ENCODE peak calls at places on chromosomes 7 and 10, in six cellular contexts. Y is SK-N-SH; R is CD4-positive, alpha-beta T cell; N is CD4-positive, alpha-beta memory T cell; Q is hepatocyte; H is suprapubic skin. A is an unnamed sample. For H3K27me3 and H3K9me3, the result is how much of the 10 kb centered on the place peaks cover.

GRCh38 chr7:99864041-99864440 is 12.8 kb downstream of the OR2AE1 start:
- DNase-seq in Y (no peak), H (no peak), Q (no peak), R (no peak), N (no peak), A (no peak)

GRCh38 chr7:87199241-87199640 is 20.3 kb downstream of the TMEM243 start:
- DNase-seq in R (no peak), Q (no peak), Y (no peak), N (no peak), H (no peak), A (no peak)

GRCh38 chr10:91551856-91552255 is 81.0 kb downstream of the PPP1R3C start:
- DNase-seq in R (no peak), H (no peak), Y (peak), N (no peak), Q (peak), A (no peak)

GRCh38 chr10:52900564-52900963 is 128.0 kb upstream of the MBL2 start:
- DNase-seq in Q (no peak), N (no peak), H (no peak), Y (no peak), R (no peak), A (no peak)

GRCh38 chr10:5887029-5887428 is 2.7 kb downstream of the ANKRD16 start:
- DNase-seq in Y (no peak), Q (no peak), N (no peak), R (no peak), H (no peak), A (no peak)

GRCh38 chr7:44637788-44638594 is 31.6 kb downstream of the OGDH start:
- DNase-seq in Y (no peak), H (peak), Q (peak), R (peak), N (peak), A (no peak)

GRCh38 chr10:11344081-11344480 is 267.4 kb downstream of the USP6NL start:
- DNase-seq in R (no peak), N (no peak), H (no peak), Q (no peak), Y (no peak), A (no peak)

GRCh38 chr10:17645591-17646345 is 1.8 kb downstream of the STAM start:
- DNase-seq in Q (peak), N (no peak), Y (no peak), R (no peak), H (no peak), A (no peak)

GRCh38 chr7:144786079-144786478 is 49.8 kb downstream of the TPK1 start:
- DNase-seq in Q (no peak), N (no peak), H (no peak), Y (no peak), R (no peak), A (no peak)

GRCh38 chr7:136173874-136174273 is 196.7 kb upstream of the MTPN start:
- DNase-seq in H (no peak), R (no peak), Y (no peak), Q (no peak), N (no peak), A (no peak)

GRCh38 chr10:28479927-28480326 is 53.0 kb upstream of the WAC start:
- DNase-seq in Y (no peak), H (no peak), R (no peak), Q (no peak), N (no peak), A (no peak)

GRCh38 chr7:16034353-16034752 is 347.9 kb upstream of the MEOX2 start:
- DNase-seq in Y (no peak), Q (no peak), H (no peak), R (no peak), N (no peak), A (no peak)

GRCh38 chr7:10939237-10939910 is 34.3 kb upstream of the PHF14 start:
- DNase-seq in Y (no peak), H (no peak), Q (no peak), R (peak), N (peak), A (no peak)

GRCh38 chr7:87339373-87339897 is 6.0 kb upstream of the CROT start:
- DNase-seq in Q (no peak), N (no peak), Y (no peak), R (no peak), H (no peak), A (no peak)

GRCh38 chr7:80411621-80412020 is 100.2 kb downstream of the GNAT3 start:
- DNase-seq in Q (no peak), R (no peak), Y (no peak), N (no peak), H (no peak), A (no peak)

GRCh38 chr10:48965460-48965859 is 25.8 kb upstream of the LRRC18 start:
- DNase-seq in Q (no peak), N (no peak), R (no peak), H (no peak), Y (no peak), A (no peak)

GRCh38 chr7:134737561-134738353 is 41.7 kb upstream of the CALD1 start:
- DNase-seq in N (no peak), H (no peak), R (no peak), Q (peak), Y (no peak), A (no peak)

GRCh38 chr10:119505588-119506315 is 36.8 kb downstream of the RGS10 start:
- DNase-seq in N (no peak), H (no peak), R (no peak), Q (no peak), Y (no peak), A (no peak)

GRCh38 chr7:51310131-51310583 is 6.5 kb downstream of the COBL start:
- DNase-seq in Q (no peak), H (no peak), N (no peak), R (no peak), Y (no peak), A (no peak)

GRCh38 chr7:9835204-9835603 is 1138.5 kb upstream of the PHF14 start:
- DNase-seq in H (no peak), N (no peak), R (no peak), Y (no peak), Q (no peak), A (no peak)

GRCh38 chr7:48710995-48711394 is 213.4 kb upstream of the CDC14C start:
- DNase-seq in H (no peak), N (no peak), Q (no peak), Y (no peak), R (no peak), A (no peak)

GRCh38 chr10:88092265-88092664 is 228.8 kb downstream of the PTEN start:
- DNase-seq in Y (no peak), N (no peak), H (no peak), Q (no peak), R (no peak), A (no peak)

GRCh38 chr7:106029448-106029847 is 66.4 kb downstream of the CDHR3 start:
- DNase-seq in Q (no peak), Y (no peak), R (no peak), N (no peak), H (no peak), A (no peak)

GRCh38 chr7:151386301-151387160 is 23.3 kb downstream of the WDR86 start:
- DNase-seq in R (no peak), N (no peak), Y (no peak), Q (no peak), H (no peak), A (no peak)
- H3K27me3 ChIP-seq in R (under half), N (under half), Y (under half), Q (under half), H (under half), A (under half)

GRCh38 chr10:15068802-15069201 is 19.8 kb downstream of the ACBD7 start:
- DNase-seq in Y (no peak), H (no peak), Q (peak), N (no peak), R (no peak), A (no peak)

GRCh38 chr10:15067154-15067553 is 21.4 kb downstream of the ACBD7 start:
- DNase-seq in N (no peak), R (no peak), Q (no peak), H (no peak), Y (no peak), A (no peak)

GRCh38 chr10:15072358-15072757 is 16.2 kb downstream of the ACBD7 start:
- DNase-seq in N (no peak), Y (no peak), Q (no peak), R (no peak), H (no peak), A (no peak)

GRCh38 chr10:15069230-15069629 is 19.3 kb downstream of the ACBD7 start:
- DNase-seq in H (no peak), R (no peak), Q (no peak), N (no peak), Y (no peak), A (no peak)
- H3K9me3 ChIP-seq in H (under half), R (under half), Q (under half), N (under half), Y (under half), A (under half)

DNA sequence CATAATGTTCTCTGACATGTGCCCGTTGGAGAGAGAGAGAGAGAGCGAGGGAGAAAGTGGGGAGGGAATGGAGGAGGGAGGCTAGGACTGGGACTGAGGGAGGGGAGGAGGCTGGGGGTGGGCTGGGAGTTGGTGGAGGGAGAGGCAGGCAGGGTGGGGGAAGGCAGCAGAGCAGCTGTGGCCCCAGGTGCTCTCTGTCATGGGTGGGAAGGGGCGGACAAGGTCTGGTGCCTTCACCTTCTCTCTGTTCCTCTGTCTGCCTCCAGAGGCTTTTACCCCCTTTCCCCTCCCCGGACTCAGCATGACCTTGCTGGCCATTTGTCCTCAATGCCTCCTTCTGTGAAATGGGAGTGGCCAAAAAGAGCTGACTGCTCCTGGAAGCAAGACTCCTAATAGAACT is 99.3 kb upstream of the PAX2 start:
- DNase-seq in H (no peak), Y (no peak), Q (no peak), R (no peak), N (no peak), A (no peak)
- H3K27me3 ChIP-seq in H (half or more), Y (under half), Q (half or more), R (half or more), N (under half), A (half or more)

DNA sequence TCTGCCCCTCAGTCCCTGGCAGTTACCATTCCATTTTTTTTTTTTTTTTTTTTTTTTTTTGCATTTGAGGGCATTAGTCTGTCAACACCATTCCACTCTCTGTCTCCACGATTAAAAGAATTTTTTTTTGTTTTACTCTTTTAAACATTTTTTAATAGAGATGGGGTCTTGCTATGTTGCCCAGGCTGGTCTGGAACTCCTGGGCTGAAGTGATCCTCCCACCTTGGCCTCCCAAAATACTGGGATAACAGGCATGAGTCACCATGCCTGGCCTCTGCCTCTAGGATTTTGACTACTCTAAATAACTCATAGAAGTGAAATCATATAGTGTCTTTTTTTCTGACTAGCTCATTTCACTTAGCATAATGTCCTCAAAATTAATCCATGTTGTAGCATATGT is 16.5 kb upstream of the CLDN3 start:
- DNase-seq in H (no peak), Y (no peak), Q (no peak), N (no peak), R (no peak), A (no peak)
- H3K9me3 ChIP-seq in H (under half), Y (under half), Q (under half), N (under half), R (under half), A (under half)

DNA sequence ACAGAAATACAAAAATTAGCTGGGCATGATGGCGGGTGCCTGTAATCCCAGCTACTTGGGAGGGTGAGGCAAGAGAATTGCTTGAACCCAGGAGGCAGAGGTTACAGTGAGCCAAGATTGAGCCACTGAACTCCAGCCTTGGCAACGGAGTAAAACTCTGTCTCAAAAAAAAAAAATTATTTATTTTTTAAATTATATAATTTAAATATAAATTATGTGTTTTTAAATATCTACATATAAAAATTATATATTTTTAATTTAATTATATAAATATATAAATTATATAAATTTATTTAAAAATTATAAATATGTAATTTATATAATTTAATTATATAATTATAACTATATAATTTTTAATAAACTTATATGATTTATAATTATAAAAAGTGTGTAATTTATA is 51.2 kb downstream of the PRKG1 start:
- DNase-seq in Q (no peak), N (no peak), Y (no peak), R (no peak), H (no peak), A (no peak)
- H3K27me3 ChIP-seq in Q (under half), N (under half), Y (under half), R (under half), H (under half), A (under half)

GRCh38 chr10:123390874-123391273 is 236.7 kb downstream of the BUB3 start:
- DNase-seq in Q (no peak), R (no peak), N (no peak), Y (no peak), H (no peak), A (no peak)

GRCh38 chr10:123392182-123392930 is 238.2 kb downstream of the BUB3 start:
- DNase-seq in N (no peak), Q (no peak), H (no peak), Y (no peak), R (no peak), A (no peak)

GRCh38 chr10:123389520-123389919 is 235.3 kb downstream of the BUB3 start:
- DNase-seq in Y (no peak), R (no peak), H (no peak), N (no peak), Q (no peak), A (no peak)

GRCh38 chr10:123391275-123392028 is 237.2 kb downstream of the BUB3 start:
- DNase-seq in Y (no peak), R (no peak), N (no peak), Q (no peak), H (no peak), A (no peak)

DNA sequence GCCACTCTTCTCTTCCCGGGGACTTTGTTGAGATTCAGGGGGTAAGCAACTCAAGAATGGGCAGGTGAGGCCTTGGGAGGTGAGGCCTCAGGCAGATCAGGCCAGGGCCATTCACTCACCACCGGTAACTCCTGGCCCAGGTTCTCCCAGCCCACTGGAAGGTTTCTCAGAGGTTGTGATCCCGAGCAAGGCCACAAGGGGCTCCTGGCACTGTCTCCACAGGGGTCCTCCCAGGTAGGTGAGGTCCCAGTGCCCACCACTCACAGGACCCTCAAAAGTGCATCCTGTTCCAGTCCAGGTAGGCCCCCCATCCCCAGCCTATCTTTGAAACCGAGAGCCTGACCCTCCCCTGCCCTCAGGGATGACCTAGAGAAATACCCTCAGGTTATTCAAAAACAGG is 236.1 kb downstream of the BUB3 start:
- DNase-seq in N (no peak), H (no peak), Y (peak), Q (no peak), R (no peak), A (no peak)
- H3K9me3 ChIP-seq in N (under half), H (under half), Y (under half), Q (under half), R (under half), A (under half)

DNA sequence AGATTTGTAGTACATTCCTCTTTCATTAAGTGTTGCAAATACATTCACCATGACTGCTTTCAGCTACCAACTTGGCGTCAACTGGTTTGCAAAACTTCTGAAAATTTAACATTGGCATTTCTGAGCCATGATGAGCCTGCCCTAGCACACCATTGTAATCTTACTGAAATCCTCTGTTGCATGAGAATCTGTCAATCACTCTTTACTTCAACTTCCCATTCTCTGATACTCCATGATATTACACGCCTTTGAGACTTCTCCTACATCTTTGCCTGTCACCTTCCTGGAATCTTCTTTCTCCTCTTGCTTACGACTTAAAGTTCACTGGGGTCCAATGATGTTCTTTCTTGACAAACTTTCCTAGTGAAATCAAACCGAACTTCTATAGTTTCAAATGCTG is 32.2 kb downstream of the EBLN1 start:
- DNase-seq in R (no peak), H (no peak), N (no peak), Q (no peak), Y (no peak), A (no peak)
- H3K27me3 ChIP-seq in R (under half), H (under half), N (under half), Q (under half), Y (under half), A (under half)

GRCh38 chr7:154577141-154577540 is 425.8 kb downstream of the PAXIP1 start:
- DNase-seq in H (no peak), Q (no peak), R (no peak), Y (no peak), N (no peak), A (no peak)
- H3K9me3 ChIP-seq in H (under half), Q (under half), R (under half), Y (under half), N (under half), A (under half)

DNA sequence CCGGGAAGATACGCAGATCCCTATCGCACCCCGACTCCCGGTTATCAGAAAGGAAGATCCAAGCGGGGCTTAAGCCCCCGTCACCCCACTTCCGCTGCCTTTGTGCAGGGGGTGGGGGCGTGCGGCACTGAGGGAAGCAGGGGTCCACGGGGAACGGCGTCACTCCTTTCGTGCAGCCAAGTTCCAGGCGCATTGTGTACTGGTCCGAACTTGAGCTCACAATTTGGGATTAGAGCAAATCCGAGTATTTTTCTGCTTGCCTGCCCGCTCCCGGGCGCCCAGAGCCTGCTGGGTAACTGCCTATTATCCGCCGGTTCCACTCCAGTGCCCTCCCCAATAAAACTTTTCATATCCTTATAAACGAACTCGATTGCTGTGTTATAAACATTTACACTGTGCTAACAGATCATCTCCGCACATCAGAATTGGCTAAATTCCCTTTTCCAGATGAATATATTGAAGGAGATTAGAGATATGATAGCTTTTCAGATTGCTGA is 64.9 kb downstream of the UNCX start:
- DNase-seq in R (no peak), H (no peak), Q (no peak), Y (peak), N (no peak), A (no peak)
- H3K27me3 ChIP-seq in R (under half), H (half or more), Q (under half), Y (half or more), N (under half), A (half or more)

A was measured in upper lobe of right lung.